ENCODE peak calls at places on chromosomes 5 and 9, in six cellular contexts. F is body of pancreas, P is HCT116, K is heart right ventricle, L is PC-9, B is heart left ventricle. E is an unnamed sample.

GRCh38 chr9:18331808-18332209 is 142.1 kb upstream of the ADAMTSL1 start:
- DNase-seq in F (no peak), P (no peak), K (peak; percentile 15), L (no peak), B (no peak), E (no peak)

GRCh38 chr9:27888661-27889295 is 315.5 kb upstream of the C9orf72 start:
- DNase-seq in F (peak; percentile 7), P (peak; percentile 7), K (no peak), L (peak; percentile 15), B (no peak), E (peak; percentile 61)

GRCh38 chr9:134149380-134149779 is 13.5 kb downstream of the WDR5 start:
- DNase-seq in F (no peak), P (no peak), K (no peak), L (no peak), B (no peak), E (no peak)

GRCh38 chr5:135890867-135891266 is 4.8 kb downstream of the IL9 start:
- DNase-seq in F (no peak), P (no peak), K (no peak), L (no peak), B (no peak), E (no peak)

GRCh38 chr5:105687493-105687892 is 1983.2 kb downstream of the EFNA5 start:
- DNase-seq in F (no peak), P (no peak), K (no peak), L (no peak), B (no peak), E (no peak)

GRCh38 chr9:33125441-33125840 is 41.7 kb downstream of the B4GALT1 start:
- DNase-seq in F (no peak), P (no peak), K (no peak), L (no peak), B (no peak), E (no peak)

GRCh38 chr5:153629027-153629426 is 138.6 kb downstream of the GRIA1 start:
- DNase-seq in F (peak; percentile 31), P (peak; percentile 26), K (peak; percentile 17), L (peak; percentile 64), B (no peak), E (no peak)

GRCh38 chr5:143572270-143572669 is 168.8 kb upstream of the NR3C1 start:
- DNase-seq in F (no peak), P (no peak), K (no peak), L (no peak), B (no peak), E (no peak)

GRCh38 chr5:78533356-78533755 is 115.2 kb downstream of the LHFPL2 start:
- DNase-seq in F (no peak), P (no peak), K (no peak), L (no peak), B (no peak), E (no peak)

GRCh38 chr9:109453210-109453842 is 44.8 kb downstream of the PTPN3 start:
- DNase-seq in F (no peak), P (no peak), K (no peak), L (peak; percentile 85), B (no peak), E (no peak)

GRCh38 chr5:124634820-124635323 is 111.6 kb downstream of the ZNF608 start:
- DNase-seq in F (no peak), P (no peak), K (no peak), L (no peak), B (no peak), E (no peak)

GRCh38 chr9:95715911-95716435 is 159.5 kb upstream of the ERCC6L2 start:
- DNase-seq in F (no peak), P (no peak), K (no peak), L (no peak), B (no peak), E (no peak)

GRCh38 chr5:96699186-96699820 is 37.1 kb downstream of the CAST start:
- DNase-seq in F (no peak), P (no peak), K (no peak), L (no peak), B (no peak), E (no peak)

GRCh38 chr5:138369249-138369648 is 16.8 kb downstream of the KDM3B start:
- DNase-seq in F (no peak), P (no peak), K (no peak), L (no peak), B (no peak), E (no peak)

GRCh38 chr9:121776009-121776738 is 124.7 kb downstream of the DAB2IP start:
- DNase-seq in F (no peak), P (no peak), K (peak; percentile 2), L (no peak), B (peak; percentile 21), E (no peak)

GRCh38 chr5:170223349-170223748 is 9.4 kb upstream of the C5orf58 start:
- DNase-seq in F (no peak), P (no peak), K (no peak), L (no peak), B (no peak), E (no peak)

GRCh38 chr9:114279693-114280092 is 43.2 kb upstream of the ORM1 start:
- DNase-seq in F (no peak), P (no peak), K (no peak), L (no peak), B (no peak), E (no peak)

GRCh38 chr5:169590602-169591001 is 7.0 kb downstream of the SPDL1 start:
- DNase-seq in F (no peak), P (no peak), K (no peak), L (no peak), B (no peak), E (no peak)

GRCh38 chr5:132011561-132012384 is at the start of gene ACSL6:
- DNase-seq in F (peak; percentile 42), P (no peak), K (no peak), L (no peak), B (no peak), E (peak; percentile 44)

GRCh38 chr9:124761196-124761595 is 9.9 kb downstream of the NR6A1 start:
- DNase-seq in F (no peak), P (no peak), K (no peak), L (no peak), B (no peak), E (no peak)

GRCh38 chr5:129506950-129507349 is 46.9 kb downstream of the ADAMTS19 start:
- DNase-seq in F (no peak), P (no peak), K (no peak), L (no peak), B (no peak), E (no peak)

GRCh38 chr5:163397368-163397767 is 40.0 kb upstream of the CCNG1 start:
- DNase-seq in F (no peak), P (no peak), K (no peak), L (no peak), B (no peak), E (peak; percentile 37)

GRCh38 chr5:73312146-73312871 is 136.3 kb downstream of the FOXD1 start:
- DNase-seq in F (no peak), P (no peak), K (no peak), L (no peak), B (no peak), E (peak; percentile 17)

GRCh38 chr9:9917400-9917799 is 695.4 kb downstream of the PTPRD start:
- DNase-seq in F (no peak), P (no peak), K (no peak), L (no peak), B (no peak), E (no peak)

GRCh38 chr9:9913276-9913832 is 699.4 kb downstream of the PTPRD start:
- DNase-seq in F (no peak), P (no peak), K (no peak), L (no peak), B (no peak), E (no peak)

GRCh38 chr9:9914174-9914573 is 698.6 kb downstream of the PTPRD start:
- DNase-seq in F (no peak), P (no peak), K (no peak), L (no peak), B (no peak), E (no peak)

DNA sequence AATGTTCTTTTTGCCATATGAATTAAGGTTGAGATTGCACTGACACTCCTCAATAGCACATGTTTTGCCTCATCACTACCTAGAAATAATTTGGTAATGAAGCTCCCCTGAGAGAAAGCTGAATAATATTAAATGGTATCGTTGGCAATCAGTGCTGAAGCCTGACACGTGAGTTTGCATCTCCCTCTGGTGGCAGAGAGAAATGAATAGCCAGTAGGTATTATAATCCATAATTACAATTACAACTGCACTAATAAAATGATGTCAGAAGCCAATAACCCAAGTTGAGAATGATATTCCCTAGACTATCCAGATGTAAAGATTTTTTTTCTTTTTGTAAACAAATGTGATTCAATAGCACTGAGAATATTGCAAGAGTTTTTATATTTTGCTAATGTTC is 700.3 kb downstream of the PTPRD start:
- DNase-seq in F (no peak), P (no peak), K (no peak), L (no peak), B (no peak), E (no peak)
- TF ChIP-seq CTCF in F (no peak), P (no peak), K (no peak), L (peak; percentile 26), B (no peak), E (no peak)

GRCh38 chr5:179451099-179451812 is 99.1 kb upstream of the RUFY1 start:
- DNase-seq in F (no peak), P (no peak), K (no peak), L (no peak), B (no peak), E (no peak)
- H3K9me3 ChIP-seq in F (no peaks in the 10 kb centered on the region), P (peaks cover 5% of the 10 kb centered on the region), K (no peaks in the 10 kb centered on the region), L (peaks cover 1% of the 10 kb centered on the region), B (no peaks in the 10 kb centered on the region), E (peaks cover 5% of the 10 kb centered on the region)

DNA sequence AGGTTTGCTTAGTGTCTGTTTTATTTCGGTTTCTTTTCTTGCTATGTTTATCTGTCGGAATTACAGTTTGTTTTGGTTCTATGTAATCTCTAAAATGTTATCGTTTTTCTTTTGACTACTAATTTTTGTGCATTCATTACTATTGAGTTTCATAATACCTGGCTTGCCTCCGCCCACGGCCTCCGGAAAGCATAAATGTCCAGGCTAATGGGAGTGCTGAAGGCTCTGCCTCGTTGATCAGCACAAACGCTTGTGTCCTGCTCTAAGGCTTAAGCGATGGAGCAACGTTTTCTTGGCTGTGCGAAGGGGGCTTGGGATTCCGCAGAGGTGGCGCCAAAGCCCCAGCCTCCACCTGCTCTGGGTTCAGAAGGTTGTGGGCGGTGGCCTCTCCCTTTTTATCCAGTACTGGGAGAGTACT is 19.8 kb downstream of the ANXA2R start:
- DNase-seq in F (no peak), P (no peak), K (no peak), L (peak; percentile 38), B (no peak), E (no peak)
- H3K4me3 ChIP-seq in F (no peak overlapping the region), P (peak overlapping the region; percentile 68), K (peak overlapping the region; percentile 69), L (peak overlapping the region; percentile 50), B (peak overlapping the region; percentile 65), E (no peak overlapping the region)

DNA sequence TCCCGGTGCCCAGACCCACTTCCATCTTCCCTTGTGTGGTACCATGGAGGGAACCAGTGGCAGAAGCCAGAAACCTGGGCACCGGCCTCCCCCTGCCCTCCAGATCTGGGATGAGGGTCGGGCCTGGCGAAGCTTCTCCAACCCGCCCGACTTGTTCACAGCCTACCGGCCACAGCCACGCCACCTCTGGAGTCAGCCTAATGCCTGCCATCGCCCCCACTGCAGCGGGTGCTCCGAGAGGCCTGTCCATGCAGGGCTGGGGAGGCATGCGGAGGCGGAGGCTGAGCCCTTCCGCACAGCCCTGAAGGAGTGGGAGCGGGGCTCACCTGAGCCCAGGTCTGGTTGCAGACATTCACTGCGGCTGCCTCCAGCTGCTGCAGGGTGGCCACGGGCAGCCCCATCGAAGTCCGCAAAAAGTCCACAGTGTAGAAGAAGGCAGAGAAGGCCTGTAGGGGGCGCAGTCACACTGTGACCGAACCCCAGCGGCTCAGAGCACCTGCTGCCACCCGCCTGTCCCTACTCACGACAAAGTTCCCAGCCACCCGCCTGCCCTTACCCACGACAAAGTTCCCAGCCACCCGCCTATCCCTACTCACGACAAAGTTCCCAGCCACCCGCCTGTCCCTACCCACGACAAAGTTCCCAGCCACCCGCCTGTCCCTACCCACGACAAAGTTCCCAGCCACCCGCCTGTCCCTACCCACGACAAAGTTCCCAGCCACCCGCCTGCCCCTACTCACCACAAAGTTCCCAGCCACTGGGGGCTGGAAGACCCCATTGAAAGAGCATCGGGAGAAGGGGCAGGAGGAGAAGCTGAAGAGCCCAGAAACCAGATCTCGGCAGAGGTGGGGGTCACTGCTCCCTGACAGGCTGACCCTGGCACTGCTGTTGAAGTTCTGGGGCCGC is 3.8 kb upstream of the NPDC1 start:
- DNase-seq in F (peak; percentile 79), P (no peak), K (peak; percentile 62), L (peak; percentile 73), B (no peak), E (peak; percentile 77)
- TF ChIP-seq CTCF in F (peak; percentile 68), P (no peak), K (peak; percentile 55), L (peak; percentile 65), B (peak; percentile 59), E (peak; percentile 49)